ENCODE peak calls at places on chromosomes 13 and 19, in four cellular contexts. T is testis, E is AG04450, I is tibial artery. S is an unnamed sample.

GRCh38 chr13:23865065-23865464 is 24.1 kb downstream of the MIPEP start:
- DNase-seq in I (no peak), T (no peak), E (no peak), S (no peak)

GRCh38 chr13:79723462-79724116 is 242.6 kb downstream of the NDFIP2 start:
- DNase-seq in E (no peak), T (no peak), I (no peak), S (peak; percentile 54)

GRCh38 chr13:98476538-98476966 is 100.4 kb downstream of the STK24 start:
- DNase-seq in I (no peak), E (no peak), T (no peak), S (peak; percentile 56)

GRCh38 chr19:31666126-31666525 is 316.9 kb upstream of the TSHZ3 start:
- DNase-seq in T (no peak), E (no peak), I (no peak), S (no peak)

GRCh38 chr19:23070353-23070781 is 46.5 kb upstream of the ZNF730 start:
- DNase-seq in I (no peak), T (peak; percentile 70), E (no peak), S (peak; percentile 57)

GRCh38 chr19:4019578-4019977 is 12.0 kb downstream of the PIAS4 start:
- DNase-seq in E (no peak), I (no peak), T (peak; percentile 66), S (no peak)

GRCh38 chr13:64505511-64505910 is 2724.6 kb downstream of the PCDH9 start:
- DNase-seq in E (peak; percentile 10), T (no peak), I (no peak), S (no peak)

GRCh38 chr13:30002577-30002976 is 152.2 kb upstream of the UBL3 start:
- DNase-seq in I (no peak), T (no peak), E (peak; percentile 45), S (no peak)

GRCh38 chr19:19514881-19515763 is at the start of gene TSSK6:
- DNase-seq in T (no peak), I (no peak), E (no peak), S (no peak)

GRCh38 chr13:113638173-113638746 is 19.7 kb downstream of the ATP4B start:
- DNase-seq in I (peak; percentile 25), E (no peak), T (no peak), S (peak; percentile 5)

GRCh38 chr13:85497652-85498051 is 301.6 kb downstream of the SLITRK6 start:
- DNase-seq in I (no peak), T (no peak), E (peak; percentile 93), S (no peak)

GRCh38 chr19:51726049-51726448 is 2.3 kb upstream of the HAS1 start:
- DNase-seq in I (no peak), E (no peak), T (peak; percentile 27), S (peak; percentile 86)

GRCh38 chr13:98478134-98479129 is 98.5 kb downstream of the STK24 start:
- DNase-seq in T (peak; percentile 80), I (no peak), E (no peak), S (no peak)

GRCh38 chr13:98443329-98443728 is 133.6 kb downstream of the STK24 start:
- DNase-seq in T (no peak), E (peak; percentile 26), I (no peak), S (no peak)

GRCh38 chr19:30049844-30050667 is 108.0 kb downstream of the URI1 start:
- DNase-seq in E (no peak), I (no peak), T (no peak), S (no peak)

GRCh38 chr13:40812102-40812501 is 22.7 kb downstream of the SLC25A15 start:
- DNase-seq in I (no peak), T (no peak), E (no peak), S (no peak)
- H3K27ac ChIP-seq in I (no peak overlapping the region), T (no peak overlapping the region), E (no peak overlapping the region), S (no peak overlapping the region)

GRCh38 chr13:49218493-49219051 is 1.6 kb upstream of the MLNR start:
- DNase-seq in E (no peak), T (no peak), I (no peak), S (no peak)

GRCh38 chr13:49220035-49220855 is at the start of gene MLNR:
- DNase-seq in I (no peak), E (no peak), T (peak; percentile 29), S (peak; percentile 40)

GRCh38 chr13:49220856-49221614 is 897 bp downstream of the MLNR start:
- DNase-seq in I (no peak), T (no peak), E (no peak), S (peak; percentile 51)

GRCh38 chr13:49217962-49218492 is 2.1 kb upstream of the MLNR start:
- DNase-seq in I (no peak), E (no peak), T (no peak), S (no peak)

GRCh38 chr13:49219647-49220034 is 497 bp upstream of the MLNR start:
- DNase-seq in T (peak; percentile 23), I (no peak), E (no peak), S (no peak)
- H3K27me3 ChIP-seq in T (no peaks in the 10 kb centered on the region), I (peaks cover 49% of the 10 kb centered on the region), E (peaks cover 66% of the 10 kb centered on the region), S (no peaks in the 10 kb centered on the region)

GRCh38 chr19:14166448-14166847 is 30.1 kb upstream of the ASF1B start:
- DNase-seq in I (no peak), T (no peak), E (no peak), S (no peak)
- H3K27ac ChIP-seq in I (no peak overlapping the region), T (no peak overlapping the region), E (no peak overlapping the region), S (no peak overlapping the region)

DNA sequence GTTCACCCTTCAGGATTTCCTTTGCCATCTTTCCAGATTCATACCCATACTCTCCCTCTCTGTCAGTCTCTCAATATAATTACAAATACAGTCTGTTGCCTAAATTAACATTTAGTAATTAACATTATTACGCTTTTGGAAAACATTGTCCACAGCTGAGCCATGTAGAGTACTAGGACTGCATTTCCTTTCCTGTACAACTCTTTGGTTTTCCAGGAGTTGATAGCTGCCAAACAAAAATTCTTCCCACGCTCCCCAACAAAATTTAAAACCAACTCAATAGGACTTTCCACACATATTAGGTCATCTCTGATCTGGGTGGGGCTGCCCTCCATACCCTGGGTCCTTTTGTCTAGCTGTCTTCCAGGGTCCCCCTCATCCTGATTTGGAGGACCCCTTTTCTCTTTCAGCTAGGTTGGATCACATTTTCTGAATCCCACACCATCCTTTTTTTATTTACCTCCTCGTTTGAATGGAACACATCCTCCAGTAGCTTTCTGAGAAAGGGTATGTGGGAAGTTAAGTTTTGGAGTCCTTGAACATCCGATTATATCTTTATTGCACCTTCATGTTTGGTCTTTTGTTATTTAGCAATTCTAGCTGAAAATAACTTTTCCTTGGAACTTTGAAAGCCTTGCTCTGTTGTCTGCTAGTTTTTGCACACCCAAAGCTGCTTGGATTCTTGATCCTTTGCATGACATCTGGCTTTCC is 17.7 kb downstream of the ONECUT3 start:
- DNase-seq in E (no peak), I (no peak), T (no peak), S (no peak)
- H3K27me3 ChIP-seq in E (peaks cover 60% of the 10 kb centered on the region), I (peaks cover 93% of the 10 kb centered on the region), T (peaks cover 2% of the 10 kb centered on the region), S (no peaks in the 10 kb centered on the region)

GRCh38 chr19:805600-806550 is 8.6 kb downstream of the PTBP1 start:
- DNase-seq in T (peak; percentile 75), I (no peak), E (no peak), S (peak; percentile 56)
- H3K27ac ChIP-seq in T (no peak overlapping the region), I (no peak overlapping the region), E (no peak overlapping the region), S (no peak overlapping the region)

GRCh38 chr19:50626011-50626410 is 13.7 kb downstream of the SYT3 start:
- DNase-seq in T (no peak), E (no peak), I (no peak), S (no peak)

GRCh38 chr19:50628146-50628545 is 11.5 kb downstream of the SYT3 start:
- DNase-seq in E (no peak), I (no peak), T (no peak), S (no peak)

GRCh38 chr19:50626796-50627195 is 12.9 kb downstream of the SYT3 start:
- DNase-seq in T (no peak), I (no peak), E (no peak), S (no peak)

GRCh38 chr19:50628551-50628950 is 11.1 kb downstream of the SYT3 start:
- DNase-seq in T (no peak), E (no peak), I (no peak), S (no peak)

GRCh38 chr19:50624949-50625600 is 14.6 kb downstream of the SYT3 start:
- DNase-seq in E (no peak), I (no peak), T (no peak), S (peak; percentile 40)
- H3K27me3 ChIP-seq in E (no peaks in the 10 kb centered on the region), I (peaks cover 16% of the 10 kb centered on the region), T (no peaks in the 10 kb centered on the region), S (no peaks in the 10 kb centered on the region)

DNA sequence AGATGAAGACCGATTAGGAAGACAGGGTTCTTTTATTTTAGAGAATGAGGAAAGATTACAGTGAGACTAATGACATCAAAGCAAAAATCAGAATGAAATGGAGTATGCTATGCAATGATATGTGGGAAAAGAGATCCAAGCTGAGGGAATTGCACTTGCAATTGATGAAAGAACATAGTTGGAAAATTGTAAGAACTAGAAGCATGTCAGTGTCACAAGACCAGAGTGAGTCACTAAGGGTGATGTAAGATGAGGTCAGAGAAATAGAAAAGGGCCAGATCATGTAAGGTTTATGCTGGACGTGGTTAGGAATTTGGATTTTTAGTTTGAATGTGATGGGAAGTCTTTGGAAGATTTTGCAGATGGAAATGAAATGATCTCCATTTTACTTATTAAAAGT is 1937.3 kb downstream of the OLFM4 start:
- DNase-seq in I (no peak), T (no peak), E (no peak), S (no peak)
- H3K27ac ChIP-seq in I (no peak overlapping the region), T (no peak overlapping the region), E (no peak overlapping the region), S (no peak overlapping the region)

GRCh38 chr13:110293037-110293436 is 13.9 kb downstream of the COL4A1 start:
- DNase-seq in T (no peak), I (peak; percentile 51), E (no peak), S (no peak)

GRCh38 chr13:110291286-110291685 is 15.7 kb downstream of the COL4A1 start:
- DNase-seq in I (peak; percentile 57), E (no peak), T (no peak), S (no peak)

GRCh38 chr13:110294624-110295023 is 12.3 kb downstream of the COL4A1 start:
- DNase-seq in E (no peak), T (no peak), I (no peak), S (no peak)

GRCh38 chr13:110294146-110294545 is 12.8 kb downstream of the COL4A1 start:
- DNase-seq in T (no peak), I (peak; percentile 54), E (no peak), S (no peak)

DNA sequence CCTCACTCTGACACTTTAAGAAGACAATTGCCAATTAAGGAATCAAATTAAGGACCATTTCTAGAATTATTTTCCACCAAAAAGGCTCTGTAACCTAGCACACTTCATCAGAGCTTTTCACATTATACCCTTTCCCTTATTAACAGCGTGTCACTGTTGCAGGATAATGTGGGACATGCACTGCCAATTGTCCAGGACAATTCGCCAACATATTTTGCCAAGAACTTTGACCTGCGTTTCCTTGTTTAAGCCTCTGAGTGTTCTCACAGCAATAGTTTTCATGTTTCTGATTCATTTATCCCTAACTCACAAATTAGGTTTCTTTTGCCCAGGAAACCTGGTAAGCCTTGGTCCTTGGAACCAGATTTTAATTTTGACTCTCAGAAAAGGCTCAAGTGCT is 13.3 kb downstream of the COL4A1 start:
- DNase-seq in E (no peak), I (no peak), T (no peak), S (no peak)
- H3K27me3 ChIP-seq in E (no peaks in the 10 kb centered on the region), I (no peaks in the 10 kb centered on the region), T (no peaks in the 10 kb centered on the region), S (no peaks in the 10 kb centered on the region)

DNA sequence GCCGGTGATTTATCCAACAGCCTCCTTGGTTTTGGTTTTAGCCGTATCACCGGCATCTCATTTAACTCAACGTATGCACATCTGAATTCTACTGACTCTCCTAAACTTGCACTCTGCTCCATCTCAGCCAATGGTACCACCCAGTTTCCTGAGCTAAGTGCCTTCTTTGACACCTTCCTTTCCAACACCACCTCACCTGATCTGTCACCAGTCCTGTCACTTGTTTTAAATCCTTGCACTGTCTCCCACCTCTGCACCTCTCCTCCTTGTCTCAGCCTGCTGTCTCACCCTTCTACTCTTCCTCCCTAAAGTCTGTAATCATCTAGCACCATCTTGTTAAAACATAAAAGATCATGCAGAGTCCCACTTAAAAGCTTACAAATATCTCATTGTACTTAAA is 28.1 kb upstream of the TPT1 start:
- DNase-seq in E (no peak), T (no peak), I (no peak), S (no peak)
- H3K27ac ChIP-seq in E (no peak overlapping the region), T (no peak overlapping the region), I (no peak overlapping the region), S (no peak overlapping the region)

S was measured in right cardiac atrium.